ENCODE peak calls at places on chromosomes 3 and 15, in four cellular contexts. M, Q, J and T are unnamed samples.

GRCh38 chr3:197801801-197802504 is 10.9 kb downstream of the LRCH3 start:
- DNase-seq in M (no peak), Q (no peak), J (no peak), T (no peak)

GRCh38 chr3:151156618-151157216 is 46.3 kb downstream of the GPR171 start:
- DNase-seq in M (peak), Q (peak), J (no peak), T (peak)

GRCh38 chr15:99014803-99015676 is 7.4 kb upstream of the PGPEP1L start:
- DNase-seq in M (no peak), Q (peak), J (peak), T (no peak)

GRCh38 chr15:58393196-58393790 is 38.5 kb upstream of the LIPC start:
- DNase-seq in M (no peak), Q (peak), J (no peak), T (no peak)

GRCh38 chr3:127211118-127212060 is 18.5 kb downstream of the PRR23E start:
- DNase-seq in M (no peak), Q (no peak), J (no peak), T (no peak)

GRCh38 chr3:175728566-175728965 is 869.4 kb downstream of the NAALADL2 start:
- DNase-seq in M (no peak), Q (peak), J (no peak), T (no peak)

GRCh38 chr3:21944251-21944650 is 193.2 kb upstream of the ZNF385D start:
- DNase-seq in M (no peak), Q (peak), J (no peak), T (no peak)

GRCh38 chr3:173889522-173890055 is 492.0 kb downstream of the NLGN1 start:
- DNase-seq in M (no peak), Q (no peak), J (no peak), T (no peak)

GRCh38 chr3:195267096-195267495 is 3.9 kb downstream of the XXYLT1 start:
- DNase-seq in M (no peak), Q (no peak), J (peak), T (no peak)

GRCh38 chr15:51288143-51289065 is 50.0 kb downstream of the CYP19A1 start:
- DNase-seq in M (no peak), Q (no peak), J (no peak), T (no peak)

GRCh38 chr3:88469216-88469615 is 319.5 kb downstream of the C3orf38 start:
- DNase-seq in M (no peak), Q (no peak), J (no peak), T (no peak)

GRCh38 chr15:79896131-79896633 is 632 bp downstream of the MTHFS start:
- DNase-seq in M (peak), Q (no peak), J (no peak), T (no peak)